ENCODE peak calls at places on chromosomes 4 and X, in nine cellular contexts. X is CD8-positive, alpha-beta memory T cell; Q is lower lobe of right lung; Y is heart right ventricle; T is A549; E is heart left ventricle; C is SK-N-SH; W is cardiac muscle cell; D is right atrium auricular region. N is an unnamed sample. For H3K4me1 and H3K9me3, the result is how much of the 10 kb centered on the place peaks cover.

GRCh38 chr4:88807499-88807898 is 109.9 kb upstream of the NAP1L5 start:
- DNase-seq in C (no peak), T (no peak), D (no peak), Y (no peak), E (no peak), Q (no peak), W (no peak), X (no peak), N (no peak)

GRCh38 chr4:109945056-109945455 is 32.4 kb downstream of the EGF start:
- DNase-seq in W (no peak), D (no peak), C (no peak), Q (no peak), Y (no peak), E (no peak), T (peak), X (no peak), N (no peak)

GRCh38 chr4:2891294-2891693 is 47.6 kb downstream of the ADD1 start:
- DNase-seq in D (no peak), Q (no peak), Y (no peak), W (no peak), T (no peak), C (no peak), E (no peak), X (no peak), N (no peak)

GRCh38 chr4:3387943-3388348 is 53.8 kb upstream of the HGFAC start:
- DNase-seq in W (peak), D (peak), E (peak), Q (peak), C (peak), X (no peak), Y (peak), T (no peak), N (peak)

GRCh38 chrX:55758033-55758432 is 40.5 kb downstream of the RRAGB start:
- DNase-seq in Q (no peak), T (no peak), Y (no peak), C (no peak), D (no peak), E (no peak), X (no peak), W (no peak), N (peak)

GRCh38 chr4:86092684-86093083 is 267.2 kb downstream of the MAPK10 start:
- DNase-seq in W (no peak), Q (no peak), Y (no peak), D (no peak), X (no peak), E (no peak), C (no peak), T (peak), N (no peak)

GRCh38 chrX:152399395-152399794 is 51.7 kb downstream of the GABRA3 start:
- DNase-seq in D (no peak), W (no peak), Q (no peak), T (no peak), C (no peak), E (no peak), X (no peak), Y (no peak), N (no peak)

GRCh38 chr4:122806981-122807679 is 19.5 kb upstream of the FGF2 start:
- DNase-seq in Y (no peak), T (no peak), E (no peak), W (no peak), Q (no peak), X (no peak), D (no peak), C (no peak), N (no peak)

GRCh38 chr4:113548303-113548702 is 213.2 kb downstream of the CAMK2D start:
- DNase-seq in X (no peak), C (no peak), Y (no peak), D (no peak), E (no peak), W (no peak), Q (no peak), T (no peak), N (no peak)

GRCh38 chrX:23820235-23820782 is 37.3 kb downstream of the SAT1 start:
- DNase-seq in T (no peak), X (no peak), D (no peak), W (no peak), C (no peak), Q (no peak), Y (no peak), E (no peak), N (peak)

GRCh38 chrX:118975831-118976598 is 1.6 kb downstream of the LONRF3 start:
- DNase-seq in E (peak), Q (peak), X (peak), C (peak), D (peak), W (peak), T (peak), Y (peak), N (peak)

GRCh38 chrX:4656419-4656818 is 943.0 kb upstream of the PRKX start:
- DNase-seq in C (no peak), D (no peak), W (no peak), Q (no peak), E (no peak), X (no peak), Y (no peak), T (no peak), N (no peak)

GRCh38 chr4:108965031-108965430 is 202.2 kb upstream of the ETNPPL start:
- DNase-seq in W (no peak), Q (no peak), C (no peak), D (no peak), T (no peak), E (no peak), X (no peak), Y (no peak), N (peak)

GRCh38 chr4:54897590-54897989 is 227.8 kb downstream of the KDR start:
- DNase-seq in W (no peak), Q (no peak), T (no peak), D (no peak), X (no peak), Y (no peak), C (no peak), E (no peak), N (no peak)

GRCh38 chrX:63959975-63960374 is 175.0 kb upstream of the ARHGEF9 start:
- DNase-seq in D (no peak), E (no peak), W (peak), C (no peak), Y (no peak), X (no peak), Q (no peak), T (no peak), N (no peak)

GRCh38 chr4:52889354-52889753 is 27.2 kb downstream of the RASL11B start:
- DNase-seq in X (no peak), Q (no peak), Y (no peak), E (no peak), T (no peak), D (no peak), C (no peak), W (no peak), N (no peak)

GRCh38 chr4:4443821-4444220 is 56.9 kb downstream of the NSG1 start:
- DNase-seq in D (no peak), T (no peak), E (no peak), X (no peak), W (no peak), Q (no peak), C (no peak), Y (no peak), N (no peak)

GRCh38 chr4:19748470-19748869 is 503.2 kb upstream of the SLIT2 start:
- DNase-seq in D (peak), Q (no peak), T (no peak), X (no peak), C (no peak), Y (no peak), W (no peak), E (peak), N (no peak)

GRCh38 chr4:4755306-4755705 is 104.2 kb upstream of the MSX1 start:
- DNase-seq in D (no peak), E (no peak), X (no peak), T (no peak), C (no peak), W (no peak), Q (no peak), Y (no peak), N (no peak)

GRCh38 chr4:82710202-82710929 is 88.2 kb downstream of the SCD5 start:
- DNase-seq in Y (no peak), C (no peak), E (no peak), W (no peak), Q (no peak), D (no peak), T (no peak), X (no peak), N (peak)

GRCh38 chr4:137968956-137969709 is 273.0 kb downstream of the SLC7A11 start:
- DNase-seq in Q (no peak), E (no peak), Y (no peak), T (no peak), X (no peak), C (no peak), D (no peak), W (no peak), N (no peak)

GRCh38 chr4:10554694-10555093 is 97.5 kb upstream of the ZNF518B start:
- DNase-seq in Q (no peak), D (peak), Y (no peak), X (peak), W (peak), T (peak), E (peak), C (peak), N (peak)

GRCh38 chrX:24838624-24839023 is 144.9 kb downstream of the POLA1 start:
- DNase-seq in X (peak), Y (no peak), E (no peak), Q (no peak), T (no peak), D (no peak), C (peak), W (peak), N (peak)

GRCh38 chr4:39032218-39033085 is at the start of gene TMEM156:
- DNase-seq in X (peak), E (no peak), Y (no peak), C (no peak), W (no peak), D (no peak), Q (no peak), T (no peak), N (no peak)

GRCh38 chrX:107549504-107549903 is 78.8 kb upstream of the PRPS1 start:
- DNase-seq in E (no peak), Y (no peak), D (no peak), T (no peak), W (no peak), C (no peak), Q (no peak), X (peak), N (no peak)

GRCh38 chr4:42280327-42281095 is 116.8 kb upstream of the SHISA3 start:
- DNase-seq in W (peak), Q (no peak), Y (no peak), D (no peak), X (no peak), T (no peak), C (peak), E (no peak), N (peak)

GRCh38 chrX:100829730-100830129 is 9.5 kb downstream of the CSTF2 start:
- DNase-seq in D (no peak), E (no peak), Y (no peak), C (no peak), Q (no peak), W (no peak), X (peak), T (no peak), N (no peak)

GRCh38 chr4:177108708-177109107 is 201.0 kb upstream of the NEIL3 start:
- DNase-seq in E (no peak), D (no peak), T (no peak), Q (no peak), X (no peak), C (no peak), Y (no peak), W (no peak), N (no peak)

GRCh38 chr4:105858466-105859040 is 36.7 kb upstream of the NPNT start:
- DNase-seq in D (no peak), W (no peak), X (no peak), Y (no peak), Q (no peak), C (no peak), T (no peak), E (no peak), N (no peak)

GRCh38 chr4:7393491-7394183 is 41.1 kb downstream of the PSAPL1 start:
- DNase-seq in Q (peak), E (no peak), C (peak), D (peak), W (no peak), X (no peak), Y (no peak), T (no peak), N (no peak)

GRCh38 chrX:132266583-132267355 is 47.5 kb upstream of the RAP2C start:
- DNase-seq in X (no peak), Y (no peak), T (no peak), C (no peak), W (no peak), E (no peak), D (no peak), Q (no peak), N (peak)

GRCh38 chr4:118363166-118363565 is 10.4 kb upstream of the PRSS12 start:
- DNase-seq in C (no peak), X (no peak), E (no peak), W (no peak), Y (no peak), Q (no peak), T (no peak), D (no peak), N (no peak)

GRCh38 chrX:23062359-23062758 is 62.6 kb downstream of the DDX53 start:
- DNase-seq in X (no peak), D (no peak), Y (no peak), C (no peak), T (no peak), W (no peak), E (no peak), Q (no peak), N (no peak)

GRCh38 chr4:85861064-85861767 is 386.3 kb downstream of the ARHGAP24 start:
- DNase-seq in Q (no peak), Y (no peak), X (no peak), E (no peak), C (no peak), D (no peak), T (no peak), W (no peak), N (no peak)

GRCh38 chr4:185839770-185840169 is 27.8 kb upstream of the SORBS2 start:
- DNase-seq in T (no peak), E (no peak), Q (no peak), W (no peak), X (no peak), D (no peak), C (no peak), Y (no peak), N (no peak)
- H3K27ac ChIP-seq in T (peak), E (peak), Q (peak), W (peak), X (no peak), D (peak), C (peak), Y (peak), N (no peak)

GRCh38 chrX:120736989-120737388 is 107.1 kb upstream of the C1GALT1C1 start:
- DNase-seq in Y (no peak), C (no peak), X (no peak), E (no peak), T (no peak), Q (no peak), D (no peak), W (no peak), N (no peak)
- H3K4me1 ChIP-seq in Y (under half), C (under half), X (under half), E (under half), T (under half), Q (under half), D (under half), W (under half), N (under half)

GRCh38 chr4:87427518-87427868 is 5.1 kb downstream of the NUDT9 start:
- DNase-seq in W (no peak), E (no peak), T (no peak), X (no peak), D (no peak), C (no peak), Y (no peak), Q (no peak), N (no peak)

GRCh38 chr4:87430038-87430437 is 7.7 kb downstream of the NUDT9 start:
- DNase-seq in E (no peak), D (no peak), T (no peak), X (no peak), Y (no peak), C (no peak), Q (no peak), W (no peak), N (no peak)

GRCh38 chr4:87425711-87426110 is 3.3 kb downstream of the NUDT9 start:
- DNase-seq in Q (no peak), Y (no peak), X (no peak), W (no peak), E (no peak), D (no peak), C (no peak), T (no peak), N (no peak)

GRCh38 chr4:87428979-87429378 is 6.6 kb downstream of the NUDT9 start:
- DNase-seq in E (no peak), Y (no peak), Q (no peak), X (no peak), W (no peak), C (no peak), D (no peak), T (no peak), N (no peak)

GRCh38 chr4:87426865-87427517 is 4.6 kb downstream of the NUDT9 start:
- DNase-seq in Q (no peak), T (no peak), W (no peak), X (no peak), D (no peak), E (no peak), Y (no peak), C (no peak), N (no peak)
- H3K9me3 ChIP-seq in Q (under half), T (under half), W (under half), X (under half), D (under half), E (under half), Y (under half), C (under half), N (under half)

DNA sequence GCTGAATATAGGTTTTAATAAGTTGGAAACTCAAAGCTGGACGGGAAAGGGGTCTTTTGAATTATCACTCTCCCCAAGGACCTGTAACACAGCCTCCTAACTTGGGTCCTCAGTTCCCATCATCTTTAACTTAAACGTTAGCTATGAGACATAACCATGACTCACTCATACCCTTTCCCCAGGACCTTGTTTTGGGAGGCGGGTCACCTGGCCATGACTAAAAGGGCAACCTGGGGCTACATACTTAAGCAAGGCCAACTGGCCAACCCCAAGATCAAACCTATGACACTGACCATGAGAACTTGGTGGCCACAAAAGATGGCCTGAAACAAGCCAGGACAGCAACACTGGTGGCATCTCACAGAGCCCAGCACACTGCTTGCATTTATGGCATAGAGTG is 89.0 kb downstream of the SH3KBP1 start:
- DNase-seq in E (no peak), Y (no peak), W (no peak), Q (no peak), C (no peak), D (no peak), T (no peak), X (no peak), N (no peak)
- H3K27ac ChIP-seq in E (peak), Y (no peak), W (no peak), Q (no peak), C (no peak), D (no peak), T (no peak), X (peak), N (no peak)

GRCh38 chr4:1715002-1715761 is 3.1 kb upstream of the SLBP start:
- DNase-seq in C (no peak), X (no peak), D (no peak), E (no peak), Y (no peak), T (no peak), Q (no peak), W (no peak), N (no peak)
- H3K4me1 ChIP-seq in C (under half), X (under half), D (half or more), E (under half), Y (half or more), T (under half), Q (half or more), W (under half), N (under half)

GRCh38 chr4:161496-162284 is 37.4 kb downstream of the ZNF718 start:
- DNase-seq in Y (no peak), D (no peak), W (no peak), T (no peak), X (no peak), E (no peak), C (no peak), Q (no peak), N (no peak)
- H3K9me3 ChIP-seq in Y (under half), D (half or more), W (under half), T (half or more), X (under half), E (half or more), C (under half), Q (half or more), N (under half)

GRCh38 chr4:156998500-156999174 is 27.0 kb upstream of the PDGFC start:
- DNase-seq in E (no peak), Q (no peak), Y (no peak), W (no peak), X (no peak), T (no peak), D (no peak), C (no peak), N (no peak)
- H3K27ac ChIP-seq in E (no peak), Q (no peak), Y (no peak), W (no peak), X (no peak), T (peak), D (no peak), C (peak), N (peak)

GRCh38 chr4:6267573-6267972 is 2.1 kb upstream of the WFS1 start:
- DNase-seq in E (no peak), X (no peak), D (no peak), C (no peak), T (no peak), W (no peak), Y (no peak), Q (no peak), N (no peak)
- H3K4me1 ChIP-seq in E (under half), X (under half), D (under half), C (under half), T (under half), W (under half), Y (under half), Q (under half), N (under half)

DNA sequence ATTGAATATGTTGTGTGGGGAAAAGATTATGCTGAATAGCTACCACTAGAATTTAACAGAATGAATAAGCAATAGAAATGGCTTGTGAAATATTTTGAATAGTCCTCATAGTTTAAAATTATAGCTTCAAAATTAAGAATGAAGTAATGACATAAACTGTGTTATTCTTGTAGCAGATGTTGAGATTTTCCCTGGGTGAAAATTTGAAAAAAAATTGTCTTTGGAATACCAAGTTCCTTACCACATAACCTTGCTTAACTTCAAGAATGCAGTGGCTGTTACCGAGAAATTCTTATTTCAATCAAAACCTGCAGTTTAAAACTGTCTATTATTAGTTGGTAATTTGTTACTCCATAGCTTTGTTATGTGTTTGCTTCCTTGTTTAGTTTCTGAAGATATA is 1268.6 kb downstream of the RAPGEF2 start:
- DNase-seq in Q (no peak), W (no peak), Y (no peak), D (no peak), C (no peak), X (no peak), T (no peak), E (no peak), N (no peak)
- H3K9me3 ChIP-seq in Q (under half), W (under half), Y (under half), D (under half), C (under half), X (under half), T (under half), E (under half), N (under half)